ENCODE peak calls at places on chromosomes 5 and 9, in eight cellular contexts. T is T-helper 2 cell treated with Interferon-gamma antibody and Interleukin-4, amounts not matched to agents 5 μg/mL and 100 μg/mL, for 36 hours; M is NCI-H2081; R is fibroblast of the aortic adventitia; I is body of pancreas; L is PC-9; B is fibroblast of pulmonary artery; H is T-helper 9 cell. Z is an unnamed sample.

GRCh38 chr5:66247176-66247960 is 103.3 kb downstream of the SREK1 start:
- DNase-seq in T (no peak), M (no peak), R (peak), I (no peak), L (peak), B (peak), H (no peak), Z (no peak)

GRCh38 chr9:131837316-131837715 is 97.4 kb upstream of the RAPGEF1 start:
- DNase-seq in T (no peak), M (peak), R (no peak), I (peak), L (no peak), B (no peak), H (no peak), Z (peak)

GRCh38 chr9:95230046-95230445 is 87.5 kb downstream of the FANCC start:
- DNase-seq in T (no peak), M (no peak), R (no peak), I (no peak), L (no peak), B (no peak), H (no peak), Z (no peak)

GRCh38 chr5:35851282-35851681 is 5.4 kb upstream of the IL7R start:
- DNase-seq in T (no peak), M (no peak), R (peak), I (no peak), L (peak), B (peak), H (no peak), Z (no peak)

GRCh38 chr5:178540526-178540925 is 49.7 kb downstream of the COL23A1 start:
- DNase-seq in T (no peak), M (no peak), R (no peak), I (no peak), L (no peak), B (no peak), H (no peak), Z (no peak)

GRCh38 chr9:34185778-34186551 is 7.1 kb downstream of the UBAP1 start:
- DNase-seq in T (no peak), M (peak), R (peak), I (peak), L (peak), B (peak), H (no peak), Z (peak)

GRCh38 chr9:105341784-105342183 is 97.3 kb downstream of the SLC44A1 start:
- DNase-seq in T (no peak), M (no peak), R (peak), I (no peak), L (no peak), B (peak), H (no peak), Z (no peak)

GRCh38 chr5:60332244-60333018 is 367.5 kb downstream of the DEPDC1B start:
- DNase-seq in T (no peak), M (no peak), R (peak), I (no peak), L (no peak), B (peak), H (no peak), Z (no peak)

GRCh38 chr9:136996361-136997281 is at the start of gene CLIC3:
- DNase-seq in T (no peak), M (no peak), R (peak), I (no peak), L (peak), B (no peak), H (peak), Z (peak)

GRCh38 chr9:123973590-123974223 is 37.9 kb upstream of the LHX2 start:
- DNase-seq in T (no peak), M (no peak), R (no peak), I (no peak), L (no peak), B (no peak), H (no peak), Z (no peak)

GRCh38 chr9:119963258-119963797 is 594.1 kb upstream of the BRINP1 start:
- DNase-seq in T (no peak), M (no peak), R (peak), I (peak), L (no peak), B (peak), H (no peak), Z (no peak)

GRCh38 chr5:116575635-116576042 is 1.0 kb upstream of the SEMA6A start:
- DNase-seq in T (no peak), M (no peak), R (no peak), I (peak), L (no peak), B (peak), H (no peak), Z (no peak)

GRCh38 chr9:113682297-113682771 is 193.8 kb upstream of the ZNF618 start:
- DNase-seq in T (peak), M (peak), R (peak), I (peak), L (no peak), B (peak), H (peak), Z (peak)

GRCh38 chr5:149837680-149838269 is 106.8 kb downstream of the PDE6A start:
- DNase-seq in T (no peak), M (peak), R (peak), I (peak), L (no peak), B (peak), H (no peak), Z (peak)

GRCh38 chr5:58021476-58021875 is 438.4 kb downstream of the PLK2 start:
- DNase-seq in T (no peak), M (no peak), R (no peak), I (no peak), L (no peak), B (no peak), H (no peak), Z (no peak)